ENCODE peak calls at places on chromosome 13, in four cellular contexts. X is astrocyte of the spinal cord, H is GM10248, G is kidney. F is an unnamed sample.

GRCh38 chr13:23323946-23324709 is 109.4 kb downstream of the SACS start:
- DNase-seq in X (no peak), H (no peak), G (no peak), F (no peak)

GRCh38 chr13:112434032-112434431 is 57.9 kb downstream of the SPACA7 start:
- DNase-seq in X (no peak), H (no peak), G (peak; percentile 62), F (no peak)

GRCh38 chr13:111895896-111896821 is 170.8 kb upstream of the SOX1 start:
- DNase-seq in X (no peak), H (no peak), G (no peak), F (no peak)

GRCh38 chr13:35808846-35809245 is 322.3 kb downstream of the DCLK1 start:
- DNase-seq in X (no peak), H (no peak), G (no peak), F (no peak)

GRCh38 chr13:67063036-67063435 is 167.1 kb downstream of the PCDH9 start:
- DNase-seq in X (peak; percentile 93), H (no peak), G (no peak), F (no peak)

GRCh38 chr13:21949818-21950429 is 279.1 kb downstream of the FGF9 start:
- DNase-seq in X (no peak), H (no peak), G (no peak), F (no peak)

GRCh38 chr13:50990540-50991506 is 81.2 kb downstream of the RNASEH2B start:
- DNase-seq in X (peak; percentile 72), H (no peak), G (no peak), F (no peak)

GRCh38 chr13:28181413-28181812 is 43.1 kb downstream of the PAN3 start:
- DNase-seq in X (peak; percentile 29), H (no peak), G (no peak), F (no peak)

GRCh38 chr13:112346173-112346898 is 29.8 kb upstream of the SPACA7 start:
- DNase-seq in X (no peak), H (no peak), G (peak; percentile 63), F (no peak)

GRCh38 chr13:52162279-52163101 is 3.1 kb upstream of the NEK3 start:
- DNase-seq in X (peak; percentile 79), H (no peak), G (no peak), F (no peak)

GRCh38 chr13:21812192-21812626 is 141.3 kb downstream of the FGF9 start:
- DNase-seq in X (no peak), H (no peak), G (peak; percentile 86), F (no peak)

GRCh38 chr13:102197193-102197592 is 204.7 kb downstream of the FGF14 start:
- DNase-seq in X (peak; percentile 10), H (no peak), G (no peak), F (no peak)

GRCh38 chr13:103104340-103104739 is 38.1 kb upstream of the SLC10A2 start:
- DNase-seq in X (no peak), H (no peak), G (no peak), F (no peak)

GRCh38 chr13:32237681-32238080 is 77.5 kb downstream of the ZAR1L start:
- DNase-seq in X (no peak), H (no peak), G (no peak), F (no peak)

GRCh38 chr13:26656919-26657318 is 99.4 kb downstream of the WASF3 start:
- DNase-seq in X (peak; percentile 43), H (no peak), G (no peak), F (no peak)

GRCh38 chr13:36344886-36345437 is 1.2 kb downstream of the SPART start:
- DNase-seq in X (no peak), H (no peak), G (no peak), F (no peak)

GRCh38 chr13:84774111-84774510 is 891.8 kb upstream of the SLITRK1 start:
- DNase-seq in X (no peak), H (no peak), G (no peak), F (no peak)

GRCh38 chr13:30158774-30159445 is 148.4 kb downstream of the KATNAL1 start:
- DNase-seq in X (peak; percentile 87), H (no peak), G (no peak), F (no peak)

GRCh38 chr13:24228852-24229458 is 68.4 kb downstream of the SPATA13 start:
- DNase-seq in X (peak; percentile 74), H (peak; percentile 46), G (no peak), F (no peak)

GRCh38 chr13:89923731-89924130 is 1423.8 kb upstream of the MIR17HG start:
- DNase-seq in X (peak; percentile 35), H (no peak), G (no peak), F (no peak)

GRCh38 chr13:51258612-51259358 is 36.6 kb downstream of the FAM124A start:
- DNase-seq in X (no peak), H (no peak), G (no peak), F (no peak)

GRCh38 chr13:80168089-80168850 is 172.7 kb downstream of the SPRY2 start:
- DNase-seq in X (peak; percentile 29), H (no peak), G (no peak), F (no peak)

GRCh38 chr13:34733720-34734119 is 208.3 kb upstream of the NBEA start:
- DNase-seq in X (no peak), H (no peak), G (no peak), F (no peak)

GRCh38 chr13:20494656-20495055 is 31.0 kb downstream of the CRYL1 start:
- DNase-seq in X (no peak), H (no peak), G (no peak), F (no peak)

GRCh38 chr13:101019126-101019525 is 344.5 kb upstream of the TMTC4 start:
- DNase-seq in X (peak; percentile 17), H (no peak), G (no peak), F (no peak)

GRCh38 chr13:106986033-106986484 is 418.1 kb upstream of the ARGLU1 start:
- DNase-seq in X (no peak), H (no peak), G (no peak), F (no peak)

GRCh38 chr13:101258071-101258470 is 158.2 kb downstream of the NALCN start:
- DNase-seq in X (peak; percentile 95), H (peak; percentile 24), G (no peak), F (no peak)

GRCh38 chr13:45728759-45729158 is 26.6 kb downstream of the CBY2 start:
- DNase-seq in X (no peak), H (peak; percentile 34), G (no peak), F (no peak)
- TF ChIP-seq CTCF in X (no peak), H (peak; percentile 36), G (no peak), F (no peak)

DNA sequence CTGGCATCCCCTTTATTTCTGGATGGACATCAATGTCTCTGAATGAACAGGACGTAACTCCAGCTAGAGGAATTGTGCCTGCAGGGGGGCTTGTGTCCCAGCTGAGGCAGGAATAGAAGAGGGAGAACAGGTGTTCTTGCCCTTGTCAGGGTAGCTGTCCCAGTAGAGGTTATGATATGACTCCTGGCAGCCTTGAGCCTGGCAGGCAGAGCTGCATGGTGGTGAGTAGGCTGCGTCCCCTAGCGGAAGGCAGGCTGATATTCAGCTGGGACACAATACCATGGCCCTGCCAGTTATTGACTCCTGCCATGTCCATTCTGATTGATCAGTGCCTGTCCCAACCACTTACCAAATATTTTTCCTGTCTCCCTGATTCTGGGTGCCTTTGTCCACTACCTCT is 197.2 kb downstream of the RAP2A start:
- DNase-seq in X (no peak), H (no peak), G (no peak), F (no peak)
- TF ChIP-seq CTCF in X (no peak), H (peak; percentile 24), G (no peak), F (no peak)

GRCh38 chr13:71962735-71963134 is 95.7 kb upstream of the DACH1 start:
- DNase-seq in X (no peak), H (no peak), G (no peak), F (no peak)

GRCh38 chr13:71968025-71968424 is 101.0 kb upstream of the DACH1 start:
- DNase-seq in X (peak; percentile 6), H (no peak), G (no peak), F (no peak)

GRCh38 chr13:71962126-71962525 is 95.1 kb upstream of the DACH1 start:
- DNase-seq in X (no peak), H (no peak), G (no peak), F (no peak)

DNA sequence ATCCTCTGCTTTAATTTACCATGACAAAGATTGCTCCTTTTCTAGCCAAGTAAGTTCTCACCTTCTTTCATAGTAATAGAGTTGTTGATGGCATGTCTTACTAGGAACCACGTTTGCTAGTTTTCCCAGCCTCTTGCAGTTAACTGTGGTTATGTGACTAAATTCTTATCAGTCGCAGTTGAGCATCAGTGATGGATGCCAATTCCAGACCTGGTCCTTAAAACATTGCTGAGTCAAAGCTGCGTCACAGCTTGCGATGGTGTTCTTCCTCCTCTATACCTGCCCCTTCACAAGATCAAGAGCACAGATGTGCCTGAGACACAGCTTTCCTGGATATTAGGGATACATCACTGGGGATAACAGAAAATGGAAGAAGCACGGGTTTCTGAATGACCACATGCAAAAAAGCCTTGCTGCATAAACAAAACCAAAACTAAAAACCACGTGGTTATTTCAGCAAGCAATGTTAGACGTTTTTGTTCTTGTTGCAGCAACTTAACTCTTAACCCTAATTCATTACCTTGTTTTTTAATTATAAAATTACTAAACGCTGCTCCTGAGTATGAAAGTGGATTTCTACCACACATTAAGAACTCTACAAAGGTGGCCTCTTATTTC is 97.6 kb upstream of the DACH1 start:
- DNase-seq in X (peak; percentile 13), H (no peak), G (no peak), F (no peak)
- TF ChIP-seq CTCF in X (no peak), H (no peak), G (no peak), F (no peak)

GRCh38 chr13:98396071-98396710 is 180.7 kb downstream of the STK24 start:
- DNase-seq in X (no peak), H (no peak), G (no peak), F (no peak)

GRCh38 chr13:98399756-98400155 is 177.2 kb downstream of the STK24 start:
- DNase-seq in X (no peak), H (no peak), G (no peak), F (no peak)

GRCh38 chr13:98394820-98395510 is 181.9 kb downstream of the STK24 start:
- DNase-seq in X (no peak), H (no peak), G (no peak), F (no peak)

GRCh38 chr13:98397861-98398260 is 179.0 kb downstream of the STK24 start:
- DNase-seq in X (no peak), H (no peak), G (no peak), F (no peak)

GRCh38 chr13:98397221-98397620 is 179.7 kb downstream of the STK24 start:
- DNase-seq in X (peak; percentile 32), H (no peak), G (no peak), F (no peak)
- TF ChIP-seq CTCF in X (peak; percentile 59), H (no peak), G (peak; percentile 31), F (no peak)

DNA sequence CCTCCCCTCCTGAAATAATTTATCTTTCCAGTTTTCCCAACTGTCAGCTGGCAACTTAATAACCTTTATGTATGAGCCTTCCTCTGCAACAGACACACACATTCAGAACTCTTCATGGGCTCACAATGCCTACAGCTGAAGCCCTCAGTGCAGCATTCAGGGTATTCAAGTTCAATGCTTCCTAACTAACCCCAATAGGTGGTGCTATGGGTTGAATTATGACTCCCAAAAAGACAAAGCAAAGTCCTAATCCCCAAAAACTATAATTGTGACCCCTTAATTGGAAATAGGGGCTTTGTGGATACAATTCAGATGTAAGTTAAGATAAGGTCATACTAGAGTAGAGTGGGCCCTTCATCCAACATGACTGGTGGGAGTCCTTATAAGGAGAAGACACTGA is 202.2 kb downstream of the SUCLA2 start:
- DNase-seq in X (peak; percentile 25), H (no peak), G (no peak), F (no peak)
- TF ChIP-seq CTCF in X (peak; percentile 37), H (peak; percentile 23), G (peak; percentile 14), F (no peak)